ENCODE peak calls at places on chromosomes 7 and 10, in four cellular contexts. J is adrenal gland, K is right lobe of liver, A is IMR-90. B is an unnamed sample. For H3K4me1 and H3K9me3, the result is how much of the 10 kb centered on the place peaks cover.

GRCh38 chr10:94005050-94005449 is 11.3 kb downstream of the PLCE1 start:
- DNase-seq in J (no peak), K (no peak), A (peak), B (no peak)

GRCh38 chr7:138878847-138879246 is 80.9 kb upstream of the ATP6V0A4 start:
- DNase-seq in J (no peak), K (no peak), A (no peak), B (no peak)

GRCh38 chr10:113947138-113948011 is 92.9 kb downstream of the NHLRC2 start:
- DNase-seq in J (no peak), K (no peak), A (no peak), B (peak)

GRCh38 chr7:54728411-54728810 is 30.6 kb downstream of the SEC61G start:
- DNase-seq in J (no peak), K (no peak), A (no peak), B (no peak)

GRCh38 chr7:100867796-100868485 is 754 bp downstream of the TRIP6 start:
- DNase-seq in J (no peak), K (peak), A (no peak), B (no peak)

GRCh38 chr10:65235266-65235665 is 1690.6 kb upstream of the LRRTM3 start:
- DNase-seq in J (no peak), K (no peak), A (no peak), B (no peak)

GRCh38 chr7:16982640-16983103 is 100.9 kb upstream of the AGR3 start:
- DNase-seq in J (peak), K (no peak), A (peak), B (peak)

GRCh38 chr10:12631787-12632562 is 282.6 kb downstream of the CAMK1D start:
- DNase-seq in J (no peak), K (peak), A (no peak), B (peak)

GRCh38 chr7:32102432-32102851 is 32.2 kb upstream of the PDE1C start:
- DNase-seq in J (no peak), K (no peak), A (no peak), B (no peak)

GRCh38 chr7:151721236-151721635 is 155.7 kb downstream of the PRKAG2 start:
- DNase-seq in J (no peak), K (no peak), A (no peak), B (no peak)

GRCh38 chr10:23459323-23459939 is 20.6 kb downstream of the OTUD1 start:
- DNase-seq in J (no peak), K (no peak), A (no peak), B (no peak)

GRCh38 chr7:2006921-2007381 is 225.8 kb downstream of the MAD1L1 start:
- DNase-seq in J (no peak), K (peak), A (no peak), B (peak)

GRCh38 chr10:88979153-88979562 is 11.4 kb upstream of the FAS start:
- DNase-seq in J (peak), K (no peak), A (peak), B (peak)

DNA sequence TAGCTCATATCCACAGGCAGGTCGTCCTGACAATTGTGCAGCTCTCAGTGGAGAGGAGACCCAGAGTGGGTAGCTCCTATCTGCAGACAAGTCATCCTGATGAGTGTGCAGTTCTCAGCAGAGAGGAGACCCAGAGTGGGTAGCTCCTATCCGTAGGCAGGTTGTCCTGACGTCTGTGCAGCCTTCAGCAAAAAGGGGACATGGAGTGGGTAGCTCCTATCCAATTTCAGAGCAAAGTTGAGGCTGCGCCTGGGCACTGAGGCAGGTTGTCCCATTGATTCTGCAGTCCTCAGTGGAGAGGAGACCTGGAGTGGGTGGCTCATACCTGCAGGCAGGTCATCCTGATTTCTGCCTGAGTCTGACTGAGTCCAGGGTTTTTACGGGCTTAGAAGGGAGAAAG is 111.8 kb downstream of the HPSE2 start:
- DNase-seq in J (no peak), K (no peak), A (no peak), B (no peak)
- TF ChIP-seq POLR2A in J (no peak), K (no peak), A (no peak), B (no peak)

DNA sequence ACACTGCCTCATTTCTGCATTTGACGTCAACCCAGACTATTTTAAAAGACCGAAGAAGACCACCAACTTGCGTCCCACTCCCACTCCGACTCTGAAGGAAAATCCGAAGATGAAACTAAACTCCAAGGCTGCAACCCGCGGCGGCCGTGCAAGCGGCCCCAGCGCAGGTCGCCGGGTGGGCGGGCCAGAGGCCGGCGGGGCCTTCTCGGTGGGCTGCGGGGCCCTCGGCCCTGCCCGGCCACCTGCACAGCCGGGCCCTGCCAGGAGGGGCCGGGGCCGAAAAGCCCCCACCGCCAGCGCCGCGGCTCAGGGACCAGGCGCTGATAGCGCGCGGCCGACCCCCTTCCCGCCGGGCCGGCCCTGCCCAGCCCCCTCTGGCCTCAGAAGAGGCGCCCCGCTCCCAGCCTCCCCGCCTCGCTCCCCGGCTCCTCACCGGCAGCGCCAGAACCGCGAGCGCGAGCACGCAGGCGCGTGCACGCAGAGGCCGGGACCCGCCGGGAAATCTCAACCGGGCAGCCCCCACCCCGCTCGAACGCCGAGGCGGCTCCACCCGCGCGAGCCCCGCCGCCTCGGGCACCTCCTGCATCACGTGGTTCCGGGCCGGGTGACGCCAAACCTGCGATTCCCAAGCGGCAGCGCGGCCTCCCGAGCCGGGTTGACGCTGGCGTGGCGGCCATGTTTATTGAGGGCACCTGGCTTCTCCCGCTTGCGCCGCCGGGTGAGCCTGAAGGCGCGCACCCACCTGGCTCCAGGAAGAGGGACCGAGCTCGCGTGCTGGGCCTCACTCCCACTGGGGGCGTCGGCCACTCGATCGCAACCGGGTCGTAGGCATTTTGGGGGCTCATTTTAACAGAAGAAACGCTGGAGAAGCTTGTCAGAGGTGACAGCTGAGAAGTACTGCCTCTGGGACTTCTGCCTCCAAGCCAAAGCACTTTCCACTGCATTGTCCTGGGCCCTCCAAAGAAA is at the start of gene C7orf25:
- DNase-seq in J (peak), K (peak), A (peak), B (peak)
- H3K4me1 ChIP-seq in J (under half), K (under half), A (under half), B (under half)

GRCh38 chr10:68096913-68097509 is 12.3 kb upstream of the MYPN start:
- DNase-seq in J (peak), K (peak), A (peak), B (peak)

GRCh38 chr10:68101066-68101465 is 8.2 kb upstream of the MYPN start:
- DNase-seq in J (no peak), K (no peak), A (no peak), B (no peak)

GRCh38 chr10:68103237-68103866 is 5.9 kb upstream of the MYPN start:
- DNase-seq in J (no peak), K (no peak), A (no peak), B (no peak)

GRCh38 chr10:68103867-68104255 is 5.4 kb upstream of the MYPN start:
- DNase-seq in J (no peak), K (no peak), A (no peak), B (no peak)

DNA sequence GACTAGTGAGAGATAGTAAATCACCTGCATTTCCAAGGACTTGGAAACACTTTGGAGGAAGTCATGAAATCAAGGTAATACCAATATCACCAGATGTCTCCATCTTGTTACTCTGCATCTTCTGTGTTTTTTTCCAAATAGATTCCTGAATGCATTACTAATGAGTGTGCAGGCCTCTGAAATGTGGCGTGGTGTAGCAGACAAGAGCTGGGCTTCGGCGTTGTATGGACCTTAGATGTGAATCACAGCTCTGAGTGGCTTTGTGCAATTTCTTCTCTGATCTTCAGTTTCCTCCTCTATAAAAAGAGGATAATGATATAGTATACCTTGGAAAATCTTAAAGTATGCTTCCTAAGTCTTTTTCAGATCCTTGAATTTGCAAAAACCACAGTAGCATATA is 9.6 kb upstream of the MYPN start:
- DNase-seq in J (no peak), K (no peak), A (peak), B (no peak)
- H3K9me3 ChIP-seq in J (under half), K (under half), A (under half), B (under half)

DNA sequence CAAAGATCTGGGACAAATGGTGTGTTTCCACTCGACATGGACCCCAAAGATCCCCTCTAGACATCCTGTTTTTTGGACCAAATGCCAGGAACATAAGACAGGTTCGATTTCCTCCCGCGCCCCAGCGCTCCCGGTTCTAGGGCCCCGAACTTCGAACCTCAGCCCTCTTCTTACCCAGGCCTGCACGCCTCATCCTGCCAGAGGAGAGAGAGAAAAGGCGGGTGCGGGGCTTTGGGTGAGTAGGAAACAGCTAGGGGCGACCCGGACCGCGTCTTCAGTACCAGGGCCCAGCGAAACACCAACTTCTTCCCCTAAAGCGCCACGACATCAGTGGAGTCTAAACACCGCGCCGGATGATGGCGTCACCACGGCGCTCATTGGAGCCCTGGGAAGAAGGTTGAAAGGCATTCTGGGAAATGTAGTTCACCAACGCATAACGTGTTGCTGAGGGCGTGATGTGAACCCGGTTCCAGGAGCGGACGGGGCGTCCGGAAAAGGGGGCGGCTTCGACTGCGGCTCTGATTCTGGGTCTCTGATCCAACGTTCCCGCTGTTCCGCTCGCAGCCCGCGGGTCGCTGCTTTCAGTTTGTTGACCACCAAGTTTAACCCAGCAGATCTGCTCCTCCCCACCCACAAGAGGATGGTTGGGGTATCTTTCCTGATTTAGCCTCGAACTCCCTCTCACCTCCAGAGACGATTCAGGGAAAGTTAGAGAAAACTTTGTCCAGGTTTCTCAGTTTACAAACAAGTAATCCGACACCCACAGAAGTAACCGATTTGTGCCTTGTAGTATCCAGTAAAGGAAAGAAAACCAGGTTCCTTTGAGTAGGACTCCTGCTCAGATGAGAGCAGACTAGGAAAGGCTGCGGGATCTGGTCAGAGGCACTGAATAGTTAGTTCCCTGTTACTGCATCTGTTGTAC is at the start of gene BET1:
- DNase-seq in J (peak), K (peak), A (peak), B (peak)
- TF ChIP-seq POLR2A in J (peak), K (peak), A (peak), B (peak)

GRCh38 chr10:70668454-70668970 is 3.8 kb upstream of the ADAMTS14 start:
- DNase-seq in J (no peak), K (no peak), A (peak), B (no peak)
- H3K4me1 ChIP-seq in J (under half), K (under half), A (under half), B (under half)

DNA sequence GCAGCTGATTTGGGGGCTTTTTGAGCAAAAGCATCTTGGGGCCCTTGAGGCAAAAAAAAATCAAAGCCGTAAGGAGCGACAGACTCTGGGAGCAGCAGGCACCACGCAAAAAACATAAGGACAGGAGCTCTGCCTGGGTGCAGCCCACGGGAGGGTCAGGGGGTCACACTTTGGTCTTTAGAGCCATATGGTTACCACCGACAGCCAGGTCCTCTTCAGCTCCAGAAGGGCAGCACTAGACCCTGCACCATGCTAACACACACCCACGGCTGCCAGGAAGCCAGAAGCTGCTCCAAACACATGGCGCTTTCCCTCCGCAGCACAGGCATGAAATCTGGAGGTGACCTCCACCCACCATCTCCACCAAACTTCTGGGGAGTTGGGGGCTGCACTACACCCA is 47.1 kb downstream of the RSU1 start:
- DNase-seq in J (no peak), K (no peak), A (no peak), B (no peak)
- H3K9me3 ChIP-seq in J (under half), K (under half), A (under half), B (under half)

GRCh38 chr10:77969029-77969635 is 42.6 kb upstream of the DLG5 start:
- DNase-seq in J (no peak), K (no peak), A (no peak), B (no peak)

GRCh38 chr10:77973276-77973675 is 46.7 kb upstream of the DLG5 start:
- DNase-seq in J (no peak), K (no peak), A (no peak), B (no peak)

GRCh38 chr10:77972148-77972547 is 45.6 kb upstream of the DLG5 start:
- DNase-seq in J (no peak), K (no peak), A (no peak), B (no peak)

GRCh38 chr10:77971804-77972144 is 45.2 kb upstream of the DLG5 start:
- DNase-seq in J (no peak), K (no peak), A (no peak), B (no peak)

DNA sequence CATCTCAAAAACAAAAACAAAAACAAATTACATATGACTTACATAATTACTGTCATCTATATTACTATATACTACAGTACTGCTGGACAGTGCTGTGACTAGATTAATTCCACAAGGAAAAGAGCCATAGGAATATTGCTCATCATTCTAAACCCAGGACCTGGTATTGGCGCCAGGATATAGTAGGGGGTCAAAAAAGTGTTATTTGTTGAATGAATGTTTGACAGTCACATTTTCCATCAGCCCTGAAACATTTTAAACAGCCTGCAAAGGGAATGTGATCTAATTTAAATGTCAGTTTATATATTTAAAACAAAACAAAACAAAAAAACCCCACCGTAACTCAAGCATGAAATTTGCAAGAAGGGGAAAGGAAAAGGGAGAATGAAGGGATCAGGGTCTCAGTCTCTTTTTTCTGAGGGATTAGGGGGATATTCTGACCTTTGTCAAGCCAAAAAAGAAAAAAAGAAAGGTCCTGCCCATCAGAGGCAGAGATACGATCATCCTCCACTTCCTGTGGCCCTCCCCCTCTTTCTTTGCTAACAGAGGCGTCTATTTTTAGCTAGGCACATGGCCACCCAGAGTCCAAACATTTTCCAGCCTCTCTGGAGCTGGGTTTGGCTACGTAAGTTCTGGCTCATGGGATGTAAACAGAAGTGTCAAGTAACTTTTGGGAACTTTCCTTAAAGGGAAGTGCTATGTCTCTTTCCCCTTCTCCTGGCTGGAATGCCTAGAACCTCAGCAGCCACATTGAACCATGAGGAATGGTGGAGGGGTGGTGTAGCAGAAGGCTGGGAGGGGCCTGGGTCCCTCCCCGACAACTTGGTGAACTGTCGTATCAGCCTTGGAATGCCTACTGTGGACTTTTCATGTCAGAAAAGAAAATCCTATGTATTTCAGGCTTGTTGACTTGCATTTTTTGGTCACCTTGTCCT is 44.6 kb upstream of the DLG5 start:
- DNase-seq in J (peak), K (peak), A (peak), B (peak)
- TF ChIP-seq POLR2A in J (no peak), K (no peak), A (no peak), B (no peak)

GRCh38 chr10:103447187-103447586 is 5.0 kb downstream of the CALHM2 start:
- DNase-seq in J (no peak), K (no peak), A (no peak), B (no peak)
- H3K4me1 ChIP-seq in J (half or more), K (under half), A (under half), B (under half)

GRCh38 chr7:157865351-157866165 is 528.8 kb downstream of the DNAJB6 start:
- DNase-seq in J (no peak), K (no peak), A (no peak), B (no peak)
- H3K9me3 ChIP-seq in J (under half), K (under half), A (half or more), B (under half)

GRCh38 chr7:39623312-39624201 is at the start of gene RALA:
- DNase-seq in J (peak), K (peak), A (peak), B (peak)
- TF ChIP-seq POLR2A in J (peak), K (peak), A (peak), B (peak)